ENCODE peak calls at places on chromosomes 5 and 9, in six cellular contexts. E, M, C, X, P and A are unnamed samples.

GRCh38 chr9:94666364-94667099 is 27.2 kb upstream of the FBP1 start:
- DNase-seq in E (no peak), M (no peak), C (no peak), X (no peak), P (no peak), A (no peak)

GRCh38 chr5:115857621-115858349 is 16.1 kb downstream of the AP3S1 start:
- DNase-seq in E (no peak), M (no peak), C (no peak), X (no peak), P (no peak), A (no peak)

GRCh38 chr9:116000748-116001329 is 152.8 kb upstream of the PAPPA start:
- DNase-seq in E (no peak), M (no peak), C (no peak), X (peak), P (peak), A (peak)

GRCh38 chr5:36066540-36067210 is at the start of gene UGT3A2:
- DNase-seq in E (no peak), M (peak), C (no peak), X (no peak), P (no peak), A (no peak)

GRCh38 chr9:133950206-133950915 is 41.8 kb downstream of the VAV2 start:
- DNase-seq in E (no peak), M (peak), C (peak), X (no peak), P (no peak), A (no peak)

GRCh38 chr5:43305948-43306563 is 7.2 kb downstream of the HMGCS1 start:
- DNase-seq in E (peak), M (peak), C (no peak), X (no peak), P (peak), A (peak)

GRCh38 chr5:175517824-175518450 is 39.6 kb downstream of the SFXN1 start:
- DNase-seq in E (no peak), M (no peak), C (no peak), X (peak), P (no peak), A (no peak)

GRCh38 chr5:154058055-154059038 is 19.6 kb downstream of the MFAP3 start:
- DNase-seq in E (no peak), M (peak), C (no peak), X (no peak), P (peak), A (peak)

GRCh38 chr5:119049824-119050449 is 20.9 kb upstream of the DMXL1 start:
- DNase-seq in E (no peak), M (no peak), C (no peak), X (no peak), P (no peak), A (no peak)